ENCODE peak calls at places on chromosomes 7 and 10, in nine cellular contexts. T, C, E, P, O, S, K, Z and V are unnamed samples.

GRCh38 chr10:47057471-47057870 is 146.2 kb downstream of the PTPN20 start:
- DNase-seq in E (no peak), O (no peak), Z (no peak), K (no peak), T (peak; percentile 41), C (no peak), S (no peak), P (no peak), V (no peak)

GRCh38 chr7:48617988-48618387 is 306.4 kb upstream of the CDC14C start:
- DNase-seq in E (no peak), S (no peak), O (no peak), C (no peak), T (no peak), Z (peak; percentile 15), K (no peak), P (no peak), V (no peak)

GRCh38 chr7:101294039-101294831 is 27.4 kb downstream of the IFT22 start:
- DNase-seq in S (no peak), Z (peak; percentile 85), K (no peak), C (no peak), P (no peak), O (no peak), E (no peak), T (no peak), V (no peak)

GRCh38 chr7:66952343-66953043 is 31.5 kb downstream of the TMEM248 start:
- DNase-seq in E (no peak), Z (no peak), C (peak; percentile 60), K (no peak), O (no peak), S (peak; percentile 87), T (no peak), P (peak; percentile 48), V (no peak)

GRCh38 chr10:93368210-93368609 is 113.9 kb downstream of the MYOF start:
- DNase-seq in P (no peak), E (no peak), Z (no peak), T (no peak), K (peak; percentile 16), C (no peak), O (no peak), S (no peak), V (no peak)

GRCh38 chr7:30764030-30764991 is 6.9 kb upstream of the MINDY4 start:
- DNase-seq in O (no peak), C (no peak), P (peak; percentile 36), K (no peak), Z (no peak), E (peak; percentile 65), S (no peak), T (no peak), V (no peak)

GRCh38 chr7:39659356-39660013 is 36.1 kb downstream of the RALA start:
- DNase-seq in C (no peak), Z (no peak), S (no peak), O (no peak), E (no peak), T (no peak), P (no peak), K (no peak), V (no peak)

GRCh38 chr10:31574566-31574965 is 255.6 kb downstream of the ZEB1 start:
- DNase-seq in T (no peak), E (no peak), O (no peak), P (no peak), K (no peak), C (no peak), Z (no peak), S (no peak), V (no peak)

GRCh38 chr10:68800196-68800595 is 27.1 kb upstream of the STOX1 start:
- DNase-seq in O (no peak), S (no peak), E (no peak), Z (no peak), C (no peak), T (no peak), K (no peak), P (no peak), V (no peak)

GRCh38 chr10:113216068-113216467 is 266.0 kb downstream of the TCF7L2 start:
- DNase-seq in O (no peak), Z (no peak), P (peak; percentile 20), T (no peak), E (no peak), C (no peak), K (no peak), S (peak; percentile 7), V (no peak)

GRCh38 chr7:150631866-150632864 is at the start of gene GIMAP6:
- DNase-seq in T (no peak), E (no peak), C (no peak), Z (no peak), S (no peak), K (no peak), P (no peak), O (no peak), V (peak; percentile 38)

GRCh38 chr10:112307631-112308502 is 24.7 kb downstream of the TECTB start:
- DNase-seq in K (peak; percentile 24), C (peak; percentile 52), P (peak; percentile 14), O (no peak), S (peak; percentile 48), Z (peak; percentile 79), T (peak; percentile 74), E (no peak), V (peak; percentile 69)

GRCh38 chr10:35208536-35208935 is 81.9 kb downstream of the CREM start:
- DNase-seq in C (no peak), O (no peak), E (no peak), T (no peak), P (no peak), K (peak; percentile 45), S (no peak), Z (no peak), V (no peak)

GRCh38 chr7:127792528-127793342 is 140.7 kb downstream of the SND1 start:
- DNase-seq in K (no peak), S (peak; percentile 23), Z (peak; percentile 84), C (peak; percentile 51), T (no peak), P (no peak), E (no peak), O (no peak), V (no peak)

GRCh38 chr10:86292462-86293322 is 73.9 kb downstream of the GRID1 start:
- DNase-seq in K (no peak), C (no peak), E (no peak), T (peak; percentile 46), Z (no peak), S (no peak), P (no peak), O (no peak), V (no peak)

GRCh38 chr10:78712147-78712546 is 356.6 kb upstream of the ZMIZ1 start:
- DNase-seq in O (no peak), C (no peak), S (no peak), P (no peak), K (no peak), Z (no peak), T (no peak), E (no peak), V (no peak)

GRCh38 chr10:129963831-129964501 is at the start of gene EBF3:
- DNase-seq in E (peak; percentile 44), T (no peak), K (peak; percentile 91), O (peak; percentile 89), P (no peak), S (no peak), Z (peak; percentile 85), C (peak; percentile 56), V (no peak)

GRCh38 chr7:48077438-48077837 is 11.6 kb upstream of the UPP1 start:
- DNase-seq in T (no peak), C (no peak), O (no peak), S (no peak), K (no peak), Z (no peak), E (no peak), P (no peak), V (no peak)

GRCh38 chr7:116242177-116242576 is 31.8 kb downstream of the TES start:
- DNase-seq in C (no peak), O (no peak), Z (no peak), T (no peak), P (peak; percentile 26), S (no peak), E (no peak), K (no peak), V (no peak)
- TF ChIP-seq CTCF in C (no peak), O (no peak), Z (no peak), T (no peak), P (peak; percentile 23), S (no peak), E (no peak), K (no peak), V (no peak)

DNA sequence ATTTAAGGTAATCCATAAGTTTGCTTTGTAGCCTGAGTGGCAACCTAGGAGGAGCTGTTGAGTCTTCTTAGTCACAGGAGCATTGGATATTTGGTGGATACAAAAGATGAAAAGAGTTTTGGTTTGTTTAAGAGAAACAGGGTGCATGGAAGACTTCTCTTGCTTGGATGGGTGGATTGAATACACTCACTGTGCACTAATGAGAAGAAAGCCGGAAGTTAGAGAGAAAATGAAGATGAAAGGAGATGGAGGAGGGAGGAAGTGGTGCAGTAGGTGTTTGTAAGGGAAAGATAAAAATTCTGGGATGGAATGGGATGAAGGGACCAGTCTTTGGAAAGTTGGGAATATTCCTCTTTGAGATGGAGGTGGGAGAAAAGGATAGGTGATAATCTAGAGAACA is 7.7 kb downstream of the MDFIC start:
- DNase-seq in S (no peak), Z (no peak), E (no peak), T (no peak), P (no peak), C (no peak), O (no peak), K (no peak), V (no peak)
- TF ChIP-seq CTCF in S (no peak), Z (no peak), E (no peak), T (no peak), P (peak; percentile 10), C (no peak), O (no peak), K (no peak), V (peak; percentile 37)

DNA sequence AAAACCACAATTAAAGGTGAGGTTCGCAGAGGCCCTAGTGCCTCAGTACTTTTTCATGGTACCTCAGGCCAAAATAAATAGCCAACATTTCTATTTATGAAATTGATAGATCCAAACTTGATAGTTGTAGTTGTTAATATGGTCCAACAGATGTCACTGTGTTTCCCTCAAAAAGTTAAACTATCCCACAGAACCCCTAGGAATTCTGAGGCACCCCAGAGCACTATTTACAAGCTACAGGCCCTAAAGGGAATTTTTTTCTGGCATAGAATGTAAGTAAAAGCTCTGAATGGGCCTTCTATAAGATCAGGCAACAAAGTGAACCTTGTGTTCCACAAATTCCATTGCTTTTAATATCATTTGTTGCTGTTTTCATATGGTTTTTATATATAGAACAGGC is 3.8 kb upstream of the ARL4A start:
- DNase-seq in C (no peak), K (no peak), E (no peak), S (peak; percentile 30), Z (no peak), O (no peak), T (no peak), P (peak; percentile 37), V (no peak)
- TF ChIP-seq CTCF in C (no peak), K (no peak), E (peak; percentile 37), S (peak; percentile 22), Z (no peak), O (peak; percentile 20), T (peak; percentile 37), P (peak; percentile 12), V (peak; percentile 3)

DNA sequence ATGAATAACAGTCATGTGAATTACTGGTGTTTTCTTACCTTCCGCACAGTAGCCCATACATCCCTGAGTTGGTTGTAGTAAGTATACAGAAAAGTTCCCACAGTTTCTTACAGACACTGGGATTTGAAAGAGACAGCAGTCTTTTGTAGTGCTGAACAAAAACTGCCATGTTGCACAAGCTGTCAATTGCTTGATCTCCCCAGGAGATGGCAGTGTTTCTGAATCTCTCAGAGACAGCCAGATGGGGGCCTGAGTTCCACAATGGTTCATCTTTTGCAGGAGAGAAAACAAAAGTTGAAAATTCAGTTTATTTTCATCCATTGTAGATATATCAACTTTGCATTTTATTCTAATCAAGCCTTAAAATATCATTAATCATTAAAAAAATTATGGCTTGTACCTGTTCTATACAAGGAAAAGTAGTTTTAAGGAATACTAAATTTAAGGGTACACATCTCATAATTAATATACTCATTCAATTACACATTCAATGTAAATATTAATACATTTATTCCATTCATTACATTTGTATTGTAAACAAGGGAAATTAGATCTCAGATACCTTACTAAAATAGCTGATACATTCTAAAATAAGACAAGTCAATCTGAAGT is 14.5 kb downstream of the VWDE start:
- DNase-seq in S (peak; percentile 65), C (peak; percentile 73), O (no peak), T (no peak), K (no peak), E (peak; percentile 9), Z (peak; percentile 65), P (peak; percentile 70), V (peak; percentile 34)
- TF ChIP-seq CTCF in S (peak; percentile 81), C (peak; percentile 82), O (peak; percentile 57), T (peak; percentile 70), K (peak; percentile 25), E (peak; percentile 59), Z (peak; percentile 62), P (peak; percentile 90), V (peak; percentile 74)